ENCODE peak calls at places on chromosomes 12 and 14, in four cellular contexts. One of them, this sample, is unnamed.

GRCh38 chr14:28901631-28902030 is 135.0 kb downstream of the FOXG1 start:
- DNase-seq in HepG2: no peak
- DNase-seq in K562: no peak
- DNase-seq in SK-N-SH: no peak
- DNase-seq in this sample: no peak

GRCh38 chr12:52837341-52837741 is 3.2 kb upstream of the KRT79 start:
- DNase-seq in SK-N-SH: no peak
- DNase-seq in K562: peak; percentile 31
- DNase-seq in HepG2: no peak
- DNase-seq in this sample: no peak

GRCh38 chr12:14403711-14404164 is 38.3 kb downstream of the ATF7IP start:
- DNase-seq in K562: no peak
- DNase-seq in HepG2: no peak
- DNase-seq in SK-N-SH: peak; percentile 39
- DNase-seq in this sample: no peak

GRCh38 chr14:29663281-29663801 is 264.3 kb downstream of the PRKD1 start:
- DNase-seq in SK-N-SH: no peak
- DNase-seq in K562: no peak
- DNase-seq in HepG2: no peak
- DNase-seq in this sample: no peak

GRCh38 chr12:88150063-88150462 is 8.0 kb downstream of the TMTC3 start:
- DNase-seq in K562: no peak
- DNase-seq in SK-N-SH: no peak
- DNase-seq in HepG2: no peak
- DNase-seq in this sample: no peak

GRCh38 chr12:117646595-117646994 is 285.2 kb upstream of the NOS1 start:
- DNase-seq in SK-N-SH: peak; percentile 37
- DNase-seq in HepG2: no peak
- DNase-seq in K562: no peak
- DNase-seq in this sample: no peak

GRCh38 chr12:113861708-113862312 is 104.3 kb downstream of the RBM19 start:
- DNase-seq in HepG2: no peak
- DNase-seq in SK-N-SH: no peak
- DNase-seq in K562: no peak
- DNase-seq in this sample: no peak

GRCh38 chr12:103247531-103247930 is 248.2 kb downstream of the C12orf42 start:
- DNase-seq in K562: no peak
- DNase-seq in HepG2: no peak
- DNase-seq in SK-N-SH: no peak
- DNase-seq in this sample: no peak

GRCh38 chr12:54684636-54685630 is 36.8 kb upstream of the DCD start:
- DNase-seq in SK-N-SH: no peak
- DNase-seq in HepG2: no peak
- DNase-seq in K562: no peak
- DNase-seq in this sample: no peak

GRCh38 chr12:26870491-26871419 is 37.8 kb upstream of the ITPR2 start:
- DNase-seq in HepG2: no peak
- DNase-seq in K562: no peak
- DNase-seq in SK-N-SH: peak; percentile 53
- DNase-seq in this sample: peak; percentile 33

GRCh38 chr14:64747327-64747726 is 43.1 kb downstream of the PLEKHG3 start:
- DNase-seq in HepG2: no peak
- DNase-seq in SK-N-SH: no peak
- DNase-seq in K562: no peak
- DNase-seq in this sample: no peak

GRCh38 chr14:64746298-64747250 is 42.4 kb downstream of the PLEKHG3 start:
- DNase-seq in SK-N-SH: no peak
- DNase-seq in HepG2: no peak
- DNase-seq in K562: no peak
- DNase-seq in this sample: no peak

GRCh38 chr14:64748521-64748920 is 44.3 kb downstream of the PLEKHG3 start:
- DNase-seq in HepG2: no peak
- DNase-seq in SK-N-SH: no peak
- DNase-seq in K562: no peak
- DNase-seq in this sample: no peak

GRCh38 chr14:64743061-64743460 is 38.8 kb downstream of the PLEKHG3 start:
- DNase-seq in SK-N-SH: no peak
- DNase-seq in HepG2: no peak
- DNase-seq in K562: no peak
- DNase-seq in this sample: no peak

DNA sequence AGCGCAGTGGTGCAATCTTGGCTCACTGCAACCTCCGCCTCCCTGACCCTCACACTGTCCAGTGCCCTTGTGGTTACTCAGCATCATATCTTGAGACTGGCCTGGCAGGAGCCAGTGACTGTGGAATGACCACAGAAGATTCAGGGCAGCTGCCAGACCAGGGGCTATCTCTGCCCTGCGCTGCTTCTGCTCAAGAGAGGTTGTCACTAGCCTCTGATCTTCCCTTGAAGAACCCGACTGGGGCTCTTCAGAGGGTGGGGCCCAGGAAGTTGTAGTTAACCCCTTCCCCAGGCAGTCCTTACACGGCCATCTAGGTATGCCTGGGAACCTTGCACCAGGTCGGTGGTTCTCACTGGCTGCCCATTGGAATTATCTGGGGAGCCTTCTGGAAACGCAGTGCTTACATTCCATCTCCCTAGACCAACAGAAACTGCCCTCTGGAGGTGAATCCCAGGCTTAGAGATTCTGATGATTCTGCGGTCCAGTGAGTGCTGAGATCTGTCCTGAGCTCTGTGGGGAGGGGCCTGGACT is 41.4 kb downstream of the PLEKHG3 start:
- DNase-seq in HepG2: peak; percentile 28
- DNase-seq in SK-N-SH: no peak
- DNase-seq in K562: no peak
- DNase-seq in this sample: no peak
- TF ChIP-seq ELF1 in HepG2: no peak
- TF ChIP-seq ELF1 in SK-N-SH: no peak
- TF ChIP-seq ELF1 in K562: no peak
- TF ChIP-seq ELF1 in this sample: no peak

DNA sequence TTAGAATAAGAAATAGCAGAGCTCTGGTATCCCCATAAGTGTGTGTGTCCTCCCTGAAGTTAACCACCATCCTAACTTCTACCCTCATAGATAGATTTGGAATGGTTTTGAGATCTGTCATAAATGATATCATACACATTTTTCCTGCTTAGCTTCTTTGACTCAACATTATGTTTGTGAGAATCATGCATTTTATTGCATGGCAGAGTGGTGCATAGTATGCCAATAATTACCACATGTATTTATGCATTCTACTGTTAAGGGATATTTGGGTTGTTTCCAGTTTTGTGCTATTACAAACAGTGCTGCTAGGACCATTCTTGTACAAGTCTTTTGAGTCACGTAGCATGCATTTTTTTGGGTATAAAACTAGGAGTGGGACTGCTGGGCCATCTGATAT is 13.5 kb downstream of the GRIP1 start:
- DNase-seq in SK-N-SH: no peak
- DNase-seq in HepG2: no peak
- DNase-seq in K562: no peak
- DNase-seq in this sample: no peak
- TF ChIP-seq ELF1 in SK-N-SH: no peak
- TF ChIP-seq ELF1 in HepG2: no peak
- TF ChIP-seq ELF1 in K562: no peak
- TF ChIP-seq ELF1 in this sample: no peak

GRCh38 chr14:74637184-74637562 is 25.1 kb upstream of the LTBP2 start:
- DNase-seq in K562: no peak
- DNase-seq in SK-N-SH: no peak
- DNase-seq in HepG2: no peak
- DNase-seq in this sample: no peak
- TF ChIP-seq ELF1 in K562: no peak
- TF ChIP-seq ELF1 in SK-N-SH: no peak
- TF ChIP-seq ELF1 in HepG2: no peak
- TF ChIP-seq ELF1 in this sample: no peak

GRCh38 chr14:91509083-91509877 is 830 bp downstream of the PPP4R3A start:
- DNase-seq in HepG2: peak; percentile 67
- DNase-seq in K562: peak; percentile 38
- DNase-seq in SK-N-SH: peak; percentile 75
- DNase-seq in this sample: no peak
- TF ChIP-seq ELF1 in HepG2: no peak
- TF ChIP-seq ELF1 in K562: no peak
- TF ChIP-seq ELF1 in SK-N-SH: no peak
- TF ChIP-seq ELF1 in this sample: no peak

GRCh38 chr12:107485731-107486130 is 199.9 kb upstream of the PWP1 start:
- DNase-seq in SK-N-SH: no peak
- DNase-seq in K562: no peak
- DNase-seq in HepG2: no peak
- DNase-seq in this sample: no peak
- TF ChIP-seq ELF1 in SK-N-SH: no peak
- TF ChIP-seq ELF1 in K562: no peak
- TF ChIP-seq ELF1 in HepG2: no peak
- TF ChIP-seq ELF1 in this sample: no peak